ENCODE peak calls at places on chromosomes 1 and 21, in nine cellular contexts. One of them, this sample, is unnamed. For H3K4me1, the result is how much of the 10 kb centered on the place peaks cover.

GRCh38 chr1:230459463-230459862 is 33.3 kb upstream of the PGBD5 start:
- DNase-seq in HepG2: no peak
- DNase-seq in fibroblast of lung: peak
- DNase-seq in endodermal cell: no peak
- DNase-seq in adrenal gland: peak
- DNase-seq in heart right ventricle: no peak
- DNase-seq in stomach: no peak
- DNase-seq in tibial artery: no peak
- DNase-seq in neural progenitor cell: no peak
- DNase-seq in this sample: peak

GRCh38 chr1:222171005-222171404 is 376.9 kb downstream of the HHIPL2 start:
- DNase-seq in fibroblast of lung: peak
- DNase-seq in heart right ventricle: no peak
- DNase-seq in tibial artery: no peak
- DNase-seq in endodermal cell: peak
- DNase-seq in neural progenitor cell: peak
- DNase-seq in stomach: no peak
- DNase-seq in adrenal gland: no peak
- DNase-seq in HepG2: peak
- DNase-seq in this sample: peak

GRCh38 chr1:24958766-24959622 is 28.9 kb upstream of the RUNX3 start:
- DNase-seq in adrenal gland: no peak
- DNase-seq in tibial artery: no peak
- DNase-seq in stomach: no peak
- DNase-seq in heart right ventricle: no peak
- DNase-seq in fibroblast of lung: no peak
- DNase-seq in HepG2: no peak
- DNase-seq in endodermal cell: no peak
- DNase-seq in neural progenitor cell: no peak
- DNase-seq in this sample: no peak

GRCh38 chr1:11535761-11536572 is 57.0 kb downstream of the DISP3 start:
- DNase-seq in adrenal gland: no peak
- DNase-seq in stomach: no peak
- DNase-seq in HepG2: peak
- DNase-seq in endodermal cell: no peak
- DNase-seq in tibial artery: no peak
- DNase-seq in neural progenitor cell: no peak
- DNase-seq in fibroblast of lung: no peak
- DNase-seq in heart right ventricle: no peak
- DNase-seq in this sample: no peak

GRCh38 chr1:155082941-155083541 is 4.4 kb downstream of the EFNA3 start:
- DNase-seq in tibial artery: no peak
- DNase-seq in adrenal gland: no peak
- DNase-seq in heart right ventricle: no peak
- DNase-seq in neural progenitor cell: no peak
- DNase-seq in fibroblast of lung: no peak
- DNase-seq in HepG2: no peak
- DNase-seq in stomach: no peak
- DNase-seq in endodermal cell: no peak
- DNase-seq in this sample: no peak

GRCh38 chr1:230901711-230902110 is 33.4 kb upstream of the C1orf198 start:
- DNase-seq in tibial artery: no peak
- DNase-seq in stomach: no peak
- DNase-seq in heart right ventricle: no peak
- DNase-seq in HepG2: no peak
- DNase-seq in neural progenitor cell: no peak
- DNase-seq in fibroblast of lung: peak
- DNase-seq in endodermal cell: no peak
- DNase-seq in adrenal gland: no peak
- DNase-seq in this sample: no peak

GRCh38 chr1:66598670-66599069 is 64.7 kb downstream of the SGIP1 start:
- DNase-seq in fibroblast of lung: peak
- DNase-seq in HepG2: no peak
- DNase-seq in adrenal gland: no peak
- DNase-seq in tibial artery: no peak
- DNase-seq in endodermal cell: no peak
- DNase-seq in stomach: no peak
- DNase-seq in heart right ventricle: no peak
- DNase-seq in neural progenitor cell: no peak
- DNase-seq in this sample: peak

GRCh38 chr21:39885119-39885848 is 18.0 kb downstream of the PCP4 start:
- DNase-seq in neural progenitor cell: peak
- DNase-seq in HepG2: no peak
- DNase-seq in fibroblast of lung: peak
- DNase-seq in heart right ventricle: peak
- DNase-seq in tibial artery: no peak
- DNase-seq in endodermal cell: no peak
- DNase-seq in adrenal gland: peak
- DNase-seq in stomach: no peak
- DNase-seq in this sample: peak

GRCh38 chr1:95003433-95003738 is 69.4 kb downstream of the ALG14 start:
- DNase-seq in tibial artery: no peak
- DNase-seq in neural progenitor cell: no peak
- DNase-seq in stomach: no peak
- DNase-seq in endodermal cell: no peak
- DNase-seq in heart right ventricle: no peak
- DNase-seq in adrenal gland: peak
- DNase-seq in HepG2: no peak
- DNase-seq in fibroblast of lung: peak
- DNase-seq in this sample: no peak

GRCh38 chr1:2893473-2894120 is 92.1 kb upstream of the TTC34 start:
- DNase-seq in heart right ventricle: no peak
- DNase-seq in neural progenitor cell: no peak
- DNase-seq in tibial artery: no peak
- DNase-seq in HepG2: no peak
- DNase-seq in fibroblast of lung: no peak
- DNase-seq in endodermal cell: no peak
- DNase-seq in stomach: no peak
- DNase-seq in adrenal gland: no peak
- DNase-seq in this sample: no peak

GRCh38 chr1:96520542-96520941 is 201.0 kb upstream of the PTBP2 start:
- DNase-seq in stomach: no peak
- DNase-seq in neural progenitor cell: peak
- DNase-seq in endodermal cell: no peak
- DNase-seq in tibial artery: peak
- DNase-seq in fibroblast of lung: peak
- DNase-seq in HepG2: no peak
- DNase-seq in adrenal gland: no peak
- DNase-seq in heart right ventricle: no peak
- DNase-seq in this sample: peak

GRCh38 chr21:32022141-32022540 is 149.3 kb downstream of the HUNK start:
- DNase-seq in heart right ventricle: no peak
- DNase-seq in neural progenitor cell: no peak
- DNase-seq in tibial artery: no peak
- DNase-seq in endodermal cell: no peak
- DNase-seq in adrenal gland: no peak
- DNase-seq in stomach: no peak
- DNase-seq in fibroblast of lung: no peak
- DNase-seq in HepG2: no peak
- DNase-seq in this sample: no peak

GRCh38 chr21:39137248-39138186 is 45.7 kb downstream of the PSMG1 start:
- DNase-seq in neural progenitor cell: peak
- DNase-seq in HepG2: peak
- DNase-seq in endodermal cell: peak
- DNase-seq in adrenal gland: peak
- DNase-seq in tibial artery: no peak
- DNase-seq in heart right ventricle: no peak
- DNase-seq in stomach: no peak
- DNase-seq in fibroblast of lung: peak
- DNase-seq in this sample: peak

GRCh38 chr1:87902830-87903614 is 574.3 kb downstream of the LMO4 start:
- DNase-seq in HepG2: no peak
- DNase-seq in fibroblast of lung: peak
- DNase-seq in neural progenitor cell: peak
- DNase-seq in heart right ventricle: peak
- DNase-seq in endodermal cell: no peak
- DNase-seq in stomach: no peak
- DNase-seq in tibial artery: no peak
- DNase-seq in adrenal gland: no peak
- DNase-seq in this sample: peak

GRCh38 chr1:112513112-112513870 is 4.5 kb downstream of the WNT2B start:
- DNase-seq in adrenal gland: no peak
- DNase-seq in heart right ventricle: peak
- DNase-seq in HepG2: no peak
- DNase-seq in neural progenitor cell: no peak
- DNase-seq in fibroblast of lung: no peak
- DNase-seq in tibial artery: no peak
- DNase-seq in stomach: peak
- DNase-seq in endodermal cell: no peak
- DNase-seq in this sample: no peak

GRCh38 chr1:70896224-70896623 is 151.4 kb downstream of the PTGER3 start:
- DNase-seq in neural progenitor cell: peak
- DNase-seq in endodermal cell: peak
- DNase-seq in adrenal gland: no peak
- DNase-seq in heart right ventricle: no peak
- DNase-seq in stomach: no peak
- DNase-seq in fibroblast of lung: no peak
- DNase-seq in tibial artery: no peak
- DNase-seq in HepG2: no peak
- DNase-seq in this sample: peak

GRCh38 chr1:93344886-93345632 is 648 bp upstream of the DR1 start:
- DNase-seq in neural progenitor cell: no peak
- DNase-seq in HepG2: peak
- DNase-seq in adrenal gland: no peak
- DNase-seq in endodermal cell: no peak
- DNase-seq in fibroblast of lung: peak
- DNase-seq in heart right ventricle: no peak
- DNase-seq in stomach: no peak
- DNase-seq in tibial artery: no peak
- DNase-seq in this sample: no peak

GRCh38 chr21:44589586-44590305 is 2.6 kb downstream of the KRTAP10-6 start:
- DNase-seq in endodermal cell: peak
- DNase-seq in heart right ventricle: no peak
- DNase-seq in tibial artery: no peak
- DNase-seq in neural progenitor cell: no peak
- DNase-seq in HepG2: no peak
- DNase-seq in stomach: no peak
- DNase-seq in fibroblast of lung: no peak
- DNase-seq in adrenal gland: peak
- DNase-seq in this sample: no peak

GRCh38 chr1:172954476-172955150 is 96.1 kb downstream of the TNFSF18 start:
- DNase-seq in stomach: no peak
- DNase-seq in endodermal cell: no peak
- DNase-seq in adrenal gland: no peak
- DNase-seq in tibial artery: no peak
- DNase-seq in HepG2: no peak
- DNase-seq in neural progenitor cell: no peak
- DNase-seq in fibroblast of lung: no peak
- DNase-seq in heart right ventricle: no peak
- DNase-seq in this sample: no peak

GRCh38 chr1:23463286-23463685 is 20.7 kb downstream of the ASAP3 start:
- DNase-seq in fibroblast of lung: peak
- DNase-seq in heart right ventricle: no peak
- DNase-seq in neural progenitor cell: no peak
- DNase-seq in adrenal gland: no peak
- DNase-seq in HepG2: no peak
- DNase-seq in stomach: no peak
- DNase-seq in endodermal cell: no peak
- DNase-seq in tibial artery: no peak
- DNase-seq in this sample: no peak

GRCh38 chr1:23980725-23981063 is 567 bp upstream of the SRSF10 start:
- DNase-seq in neural progenitor cell: peak
- DNase-seq in stomach: no peak
- DNase-seq in tibial artery: no peak
- DNase-seq in heart right ventricle: no peak
- DNase-seq in endodermal cell: peak
- DNase-seq in adrenal gland: peak
- DNase-seq in fibroblast of lung: peak
- DNase-seq in HepG2: no peak
- DNase-seq in this sample: peak

GRCh38 chr1:61864501-61864900 is 122.2 kb downstream of the PATJ start:
- DNase-seq in tibial artery: no peak
- DNase-seq in neural progenitor cell: no peak
- DNase-seq in fibroblast of lung: no peak
- DNase-seq in adrenal gland: no peak
- DNase-seq in heart right ventricle: no peak
- DNase-seq in endodermal cell: no peak
- DNase-seq in HepG2: no peak
- DNase-seq in stomach: no peak
- DNase-seq in this sample: no peak

GRCh38 chr1:101109791-101110190 is 84.2 kb upstream of the DPH5 start:
- DNase-seq in tibial artery: no peak
- DNase-seq in HepG2: no peak
- DNase-seq in fibroblast of lung: no peak
- DNase-seq in heart right ventricle: no peak
- DNase-seq in neural progenitor cell: no peak
- DNase-seq in stomach: no peak
- DNase-seq in adrenal gland: no peak
- DNase-seq in endodermal cell: no peak
- DNase-seq in this sample: no peak
- H3K4me1 ChIP-seq in tibial artery: under half
- H3K4me1 ChIP-seq in HepG2: under half
- H3K4me1 ChIP-seq in fibroblast of lung: under half
- H3K4me1 ChIP-seq in heart right ventricle: under half
- H3K4me1 ChIP-seq in neural progenitor cell: under half
- H3K4me1 ChIP-seq in stomach: under half
- H3K4me1 ChIP-seq in adrenal gland: under half
- H3K4me1 ChIP-seq in endodermal cell: under half
- H3K4me1 ChIP-seq in this sample: under half

DNA sequence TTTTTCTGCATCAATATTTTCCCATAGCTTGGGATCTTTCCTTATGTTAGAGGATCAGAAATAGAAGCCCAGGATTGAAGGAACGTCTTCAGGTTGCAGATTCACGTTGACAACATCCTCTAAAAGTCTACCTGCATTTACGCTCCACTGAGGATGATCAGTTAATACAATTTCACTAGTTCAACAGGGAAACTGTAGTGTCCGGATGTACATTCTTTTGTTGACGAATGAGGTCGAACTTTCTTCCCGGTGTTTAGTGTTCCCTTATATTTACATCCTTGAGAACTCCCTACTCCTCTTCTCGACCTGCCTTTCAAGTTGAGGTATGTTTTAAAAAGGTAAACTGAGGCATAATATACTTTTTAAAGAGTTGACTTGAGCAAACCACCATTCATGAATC is 74.8 kb downstream of the SIK1 start:
- DNase-seq in neural progenitor cell: no peak
- DNase-seq in tibial artery: no peak
- DNase-seq in adrenal gland: no peak
- DNase-seq in HepG2: no peak
- DNase-seq in fibroblast of lung: no peak
- DNase-seq in stomach: no peak
- DNase-seq in endodermal cell: no peak
- DNase-seq in heart right ventricle: no peak
- DNase-seq in this sample: no peak
- H3K4me3 ChIP-seq in neural progenitor cell: no peak
- H3K4me3 ChIP-seq in tibial artery: no peak
- H3K4me3 ChIP-seq in adrenal gland: no peak
- H3K4me3 ChIP-seq in HepG2: no peak
- H3K4me3 ChIP-seq in fibroblast of lung: no peak
- H3K4me3 ChIP-seq in stomach: no peak
- H3K4me3 ChIP-seq in endodermal cell: no peak
- H3K4me3 ChIP-seq in heart right ventricle: no peak
- H3K4me3 ChIP-seq in this sample: no peak

GRCh38 chr1:116557323-116557878 is 13.4 kb downstream of the CD58 start:
- DNase-seq in tibial artery: no peak
- DNase-seq in stomach: no peak
- DNase-seq in endodermal cell: no peak
- DNase-seq in HepG2: no peak
- DNase-seq in fibroblast of lung: no peak
- DNase-seq in adrenal gland: no peak
- DNase-seq in heart right ventricle: no peak
- DNase-seq in neural progenitor cell: no peak
- DNase-seq in this sample: no peak
- H3K4me1 ChIP-seq in tibial artery: under half
- H3K4me1 ChIP-seq in stomach: under half
- H3K4me1 ChIP-seq in endodermal cell: under half
- H3K4me1 ChIP-seq in HepG2: under half
- H3K4me1 ChIP-seq in fibroblast of lung: under half
- H3K4me1 ChIP-seq in adrenal gland: under half
- H3K4me1 ChIP-seq in heart right ventricle: under half
- H3K4me1 ChIP-seq in neural progenitor cell: under half
- H3K4me1 ChIP-seq in this sample: under half

GRCh38 chr1:43558346-43558841 is 27.7 kb downstream of the PTPRF start:
- DNase-seq in fibroblast of lung: peak
- DNase-seq in adrenal gland: peak
- DNase-seq in tibial artery: no peak
- DNase-seq in HepG2: no peak
- DNase-seq in stomach: no peak
- DNase-seq in neural progenitor cell: peak
- DNase-seq in heart right ventricle: no peak
- DNase-seq in endodermal cell: peak
- DNase-seq in this sample: peak
- H3K4me3 ChIP-seq in fibroblast of lung: no peak
- H3K4me3 ChIP-seq in adrenal gland: no peak
- H3K4me3 ChIP-seq in tibial artery: no peak
- H3K4me3 ChIP-seq in HepG2: no peak
- H3K4me3 ChIP-seq in stomach: no peak
- H3K4me3 ChIP-seq in neural progenitor cell: no peak
- H3K4me3 ChIP-seq in heart right ventricle: no peak
- H3K4me3 ChIP-seq in endodermal cell: no peak
- H3K4me3 ChIP-seq in this sample: peak

This sample was measured in adipocyte.